ENCODE peak calls at places on chromosomes 16 and 17, in six cellular contexts. Z is thoracic aorta; F is A549; R is endothelial cell of umbilical vein; S is cardiac fibroblast; C is CD8-positive, alpha-beta memory T cell. K is an unnamed sample.

GRCh38 chr16:3456374-3456773 is 12.9 kb downstream of the NAA60 start:
- DNase-seq in Z (no peak), F (no peak), R (peak), S (peak), C (no peak), K (no peak)

GRCh38 chr16:64297863-64298579 is 823.8 kb downstream of the CDH11 start:
- DNase-seq in Z (no peak), F (no peak), R (no peak), S (no peak), C (no peak), K (no peak)

GRCh38 chr16:71380831-71381230 is 22.3 kb downstream of the CALB2 start:
- DNase-seq in Z (no peak), F (no peak), R (no peak), S (no peak), C (no peak), K (no peak)

GRCh38 chr16:77469639-77470038 is 34.8 kb upstream of the ADAMTS18 start:
- DNase-seq in Z (no peak), F (no peak), R (no peak), S (no peak), C (no peak), K (no peak)

GRCh38 chr17:60586288-60586974 is 13.6 kb upstream of the PPM1D start:
- DNase-seq in Z (no peak), F (no peak), R (no peak), S (peak), C (no peak), K (no peak)

GRCh38 chr17:6712854-6713129 is 377 bp downstream of the SLC13A5 start:
- DNase-seq in Z (no peak), F (no peak), R (no peak), S (no peak), C (no peak), K (no peak)

GRCh38 chr17:45791935-45792334 is 7.8 kb downstream of the CRHR1 start:
- DNase-seq in Z (no peak), F (no peak), R (no peak), S (no peak), C (no peak), K (no peak)

GRCh38 chr17:73360961-73361761 is 49.4 kb upstream of the CDC42EP4 start:
- DNase-seq in Z (no peak), F (no peak), R (no peak), S (no peak), C (no peak), K (no peak)

GRCh38 chr17:39002991-39003715 is 36.0 kb upstream of the FBXO47 start:
- DNase-seq in Z (no peak), F (no peak), R (peak), S (peak), C (no peak), K (peak)

GRCh38 chr17:49494937-49495841 is at the start of gene NGFR:
- DNase-seq in Z (no peak), F (peak), R (peak), S (peak), C (peak), K (peak)

GRCh38 chr17:49093131-49093530 is 39.4 kb upstream of the B4GALNT2 start:
- DNase-seq in Z (no peak), F (no peak), R (no peak), S (no peak), C (no peak), K (peak)

GRCh38 chr17:8003594-8004181 is 1.3 kb downstream of the GUCY2D start:
- DNase-seq in Z (no peak), F (no peak), R (no peak), S (no peak), C (no peak), K (no peak)

DNA sequence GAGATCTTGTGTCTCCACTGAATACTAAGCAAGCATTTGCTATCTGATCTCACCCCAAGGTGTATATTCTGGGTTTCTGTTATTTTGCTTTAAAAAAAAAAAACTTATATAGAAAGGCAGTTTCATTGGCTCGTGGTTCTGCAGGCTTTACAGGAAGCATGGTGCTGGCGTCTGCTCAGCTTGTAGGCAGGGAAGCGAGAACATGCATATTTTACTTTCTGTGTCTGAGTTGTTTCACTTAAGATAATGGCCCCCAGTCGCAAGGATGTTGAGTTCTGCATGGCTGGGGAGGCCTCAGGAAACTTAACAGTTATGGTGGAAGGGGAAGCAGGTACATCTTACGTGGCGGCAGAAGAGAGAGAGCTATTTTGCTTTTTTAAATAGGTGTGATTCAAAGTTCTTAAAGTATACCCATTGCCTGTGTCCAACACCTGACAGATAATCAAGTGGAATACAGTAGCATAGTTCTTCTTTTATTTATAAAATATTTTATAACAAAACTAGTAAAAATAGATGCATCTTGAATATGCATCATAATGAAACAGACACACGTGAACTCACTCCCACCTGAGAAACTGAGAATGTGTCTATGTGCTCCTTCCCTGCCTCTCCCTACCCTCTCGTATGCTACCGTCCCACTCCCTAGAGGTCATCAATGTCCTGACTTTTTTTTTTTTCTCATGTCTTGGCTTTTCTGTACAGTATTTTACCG is 15.4 kb upstream of the ARHGAP17 start:
- DNase-seq in Z (no peak), F (no peak), R (no peak), S (no peak), C (no peak), K (no peak)
- H3K4me3 ChIP-seq in Z (peak), F (no peak), R (no peak), S (no peak), C (peak), K (peak)

DNA sequence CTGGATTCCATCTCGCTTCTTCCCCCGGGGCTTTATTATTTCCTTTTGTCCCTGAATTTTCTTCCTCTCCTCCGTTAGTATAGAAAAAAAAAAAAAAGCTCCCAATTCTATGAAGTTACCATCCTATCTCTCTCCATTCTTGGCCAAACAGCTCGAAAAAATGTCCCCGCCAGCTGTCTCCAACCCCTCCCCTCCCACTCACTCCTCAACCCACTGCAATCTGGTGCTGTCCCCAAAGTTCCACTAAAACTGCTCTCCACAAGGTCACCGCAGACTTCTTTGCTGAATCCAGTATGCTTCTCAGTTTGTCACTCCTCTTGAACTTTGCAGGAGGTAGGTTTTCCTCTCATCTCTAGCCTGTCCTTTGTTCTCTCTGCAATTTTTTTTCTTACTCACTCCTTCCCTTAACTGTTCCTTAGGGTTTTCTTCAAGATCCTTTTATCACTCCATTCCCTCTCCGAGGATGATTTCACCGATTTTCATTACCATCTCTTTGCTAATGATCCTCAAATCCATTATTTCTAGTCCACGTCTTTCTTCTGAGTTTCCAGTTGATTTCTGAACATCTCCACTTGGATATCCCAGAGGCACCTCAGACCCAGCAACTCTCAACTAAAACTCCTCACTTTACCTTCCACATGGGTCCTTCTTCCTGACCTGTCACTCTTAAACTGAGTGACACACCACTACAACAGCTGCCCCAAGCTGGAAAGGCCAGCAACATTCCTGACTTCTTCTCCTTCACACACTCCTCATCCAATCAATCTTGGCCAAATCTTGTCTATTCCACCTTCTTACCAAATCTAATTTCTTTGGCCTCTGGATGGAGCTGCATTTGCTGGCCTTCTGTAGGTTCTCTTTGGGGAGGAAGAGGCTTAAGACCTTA is 1.5 kb upstream of the SUMO2 start:
- DNase-seq in Z (no peak), F (no peak), R (no peak), S (no peak), C (no peak), K (no peak)
- H3K4me3 ChIP-seq in Z (no peak), F (no peak), R (no peak), S (no peak), C (no peak), K (no peak)

DNA sequence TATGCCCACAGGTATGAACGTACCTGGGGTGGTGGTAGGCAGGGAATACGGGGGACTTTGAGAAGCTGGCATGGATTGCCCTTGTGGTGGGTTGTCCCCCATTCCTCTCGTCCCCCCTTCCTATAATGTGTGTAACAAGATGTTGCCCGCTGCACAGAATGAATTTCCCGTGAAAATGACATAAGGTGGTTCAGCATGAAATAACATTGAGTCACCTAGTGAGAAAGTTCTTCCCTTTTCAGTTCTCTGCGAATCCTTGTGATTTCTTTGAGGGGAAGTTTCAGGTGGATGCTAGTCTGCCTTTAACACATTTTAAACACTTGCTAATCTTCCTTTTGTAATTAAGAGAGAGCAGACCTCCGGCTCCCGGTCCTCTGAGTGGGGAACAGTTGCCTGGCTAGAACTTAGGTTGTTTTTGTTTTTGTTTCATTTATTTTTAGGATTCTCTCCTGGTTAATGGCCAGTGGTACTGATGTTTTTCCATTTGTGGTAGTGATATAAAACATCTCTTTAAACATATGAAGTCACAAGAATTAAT is 58.9 kb downstream of the RAP1GAP2 start:
- DNase-seq in Z (no peak), F (no peak), R (no peak), S (no peak), C (no peak), K (no peak)
- H3K4me3 ChIP-seq in Z (peak), F (peak), R (no peak), S (no peak), C (no peak), K (peak)

DNA sequence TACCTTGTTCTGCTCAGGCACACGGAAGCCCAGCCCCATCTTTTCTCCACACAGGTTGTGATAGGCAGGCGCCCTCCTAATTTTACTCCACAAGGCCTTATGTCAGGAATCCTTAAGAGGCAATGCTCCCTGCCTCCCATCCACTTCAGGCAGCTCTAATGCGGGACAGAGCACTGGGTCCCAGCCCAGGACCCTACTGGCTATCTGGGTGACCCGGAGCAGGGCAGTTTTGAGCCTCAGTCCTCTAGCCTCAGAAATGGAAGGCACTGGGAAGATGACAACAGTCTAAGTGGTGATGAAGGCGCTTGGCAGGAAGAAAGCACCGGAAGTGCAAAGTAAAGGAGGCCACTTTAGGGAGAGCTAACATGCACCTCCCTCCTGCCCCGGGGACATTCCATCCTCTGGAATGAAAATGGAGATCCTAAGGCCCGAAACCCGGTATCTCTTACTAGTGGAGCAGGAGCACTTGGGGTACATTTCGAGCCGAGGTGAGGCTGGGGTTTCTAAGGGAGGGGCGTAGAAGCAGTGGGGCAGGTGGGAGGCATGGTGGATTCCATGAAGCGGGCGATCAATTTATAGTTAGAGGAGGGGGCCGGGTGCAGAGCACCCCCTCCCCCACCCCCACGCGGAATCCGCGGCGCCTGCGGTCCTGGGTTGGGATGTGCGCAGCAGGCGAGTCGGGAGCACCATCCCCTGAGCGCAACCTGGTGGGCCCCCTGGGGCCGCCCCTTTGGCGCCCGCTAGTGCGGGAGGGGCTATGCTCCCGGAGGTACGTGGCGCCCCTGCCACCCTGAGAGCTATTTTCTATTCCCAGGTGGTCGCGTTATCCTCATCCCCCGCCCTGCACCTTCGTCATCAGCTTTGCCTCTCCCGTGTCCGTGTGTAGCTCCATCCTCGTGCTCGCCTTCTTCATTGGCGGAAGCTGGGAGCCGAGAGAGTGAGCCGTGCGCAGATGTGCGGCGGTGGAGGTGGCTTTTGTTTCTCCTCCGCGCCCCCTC is 4.9 kb downstream of the MT1F start:
- DNase-seq in Z (no peak), F (no peak), R (no peak), S (no peak), C (no peak), K (no peak)
- H3K4me3 ChIP-seq in Z (peak), F (no peak), R (no peak), S (no peak), C (peak), K (no peak)

DNA sequence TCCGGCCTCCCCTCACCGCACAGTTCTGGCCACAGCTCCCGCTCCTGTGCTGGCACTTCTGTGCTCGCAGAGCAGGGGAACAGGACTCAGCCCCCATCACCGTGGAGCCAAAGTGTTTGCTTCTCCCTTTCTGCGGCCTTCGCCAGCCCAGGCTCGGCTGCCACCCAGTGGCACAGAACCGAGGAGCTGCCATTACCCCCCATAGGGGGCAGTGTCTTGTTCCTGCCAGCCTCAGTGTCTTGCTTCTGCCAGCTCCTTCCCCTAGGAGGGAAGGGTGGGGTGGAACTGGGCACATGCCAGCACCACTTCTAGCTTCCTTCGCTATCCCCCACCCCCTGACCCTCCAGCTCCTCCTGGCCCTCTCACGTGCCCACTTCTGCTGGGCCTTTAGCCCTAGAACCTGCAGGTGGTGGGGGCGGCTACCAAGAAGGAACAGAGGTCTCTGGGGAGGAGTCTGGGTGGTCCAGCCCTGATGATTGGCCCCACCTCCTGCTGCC is 645 bp upstream of the ELMO3 start:
- DNase-seq in Z (no peak), F (peak), R (peak), S (peak), C (no peak), K (peak)
- H3K4me3 ChIP-seq in Z (no peak), F (no peak), R (no peak), S (no peak), C (no peak), K (no peak)

DNA sequence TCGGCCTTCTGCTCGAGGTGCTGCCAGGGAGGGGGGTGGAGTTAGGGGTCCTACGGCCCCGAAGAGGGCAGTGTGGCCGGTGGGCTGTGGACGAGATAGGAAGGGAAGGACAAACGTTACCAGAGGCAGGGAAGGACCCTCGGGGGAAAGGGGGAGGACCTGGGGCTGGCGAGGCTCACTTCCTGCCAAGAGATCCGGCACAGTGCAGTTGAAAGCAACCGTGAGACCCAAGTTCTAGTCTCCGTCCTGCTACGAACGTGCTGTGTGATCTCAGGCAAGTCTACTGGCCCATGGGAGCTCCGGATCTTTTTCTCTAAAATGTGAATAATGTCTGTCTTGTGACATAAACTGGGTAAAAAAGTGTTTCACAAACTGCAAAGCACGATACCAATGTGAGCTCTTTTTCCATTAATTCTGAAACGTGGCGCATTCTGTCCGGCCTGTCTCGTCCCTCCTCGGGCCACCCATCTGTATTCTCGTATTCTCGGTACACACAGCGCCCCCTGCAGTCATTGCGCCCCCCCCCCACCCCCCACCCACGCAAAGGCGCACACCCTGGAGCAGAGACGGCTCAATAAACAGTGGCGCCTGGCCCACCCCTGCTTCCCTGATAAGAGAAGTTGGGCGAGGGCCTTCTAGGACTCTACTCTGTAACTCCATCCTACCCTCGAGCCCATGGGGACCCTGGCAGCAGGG is 8.8 kb downstream of the CYGB start:
- DNase-seq in Z (no peak), F (no peak), R (no peak), S (peak), C (no peak), K (no peak)
- H3K4me3 ChIP-seq in Z (peak), F (no peak), R (no peak), S (no peak), C (peak), K (no peak)

K was measured in transverse colon.